ENCODE peak calls at places on chromosomes 4 and X, in five cellular contexts. W is astrocyte, F is neural crest cell, J is Kasumi-1, L is HS-5. M is an unnamed sample.

GRCh38 chrX:33190016-33190415 is 21.3 kb downstream of the DMD start:
- DNase-seq in F (no peak), J (no peak), L (no peak), W (no peak), M (no peak)

GRCh38 chrX:70769659-70770232 is 138.8 kb downstream of the TEX11 start:
- DNase-seq in F (no peak), W (no peak), J (peak; percentile 32), L (no peak), M (no peak)

GRCh38 chr4:170687751-170688150 is 598.0 kb upstream of the AADAT start:
- DNase-seq in L (no peak), J (no peak), W (no peak), F (no peak), M (no peak)

GRCh38 chrX:38986586-38986985 is 185.3 kb downstream of the MID1IP1 start:
- DNase-seq in F (no peak), J (no peak), W (no peak), L (no peak), M (peak; percentile 55)

GRCh38 chr4:80568891-80569290 is 233.4 kb downstream of the CFAP299 start:
- DNase-seq in L (no peak), J (no peak), F (no peak), W (no peak), M (no peak)

GRCh38 chr4:133694416-133694815 is 507.2 kb downstream of the PABPC4L start:
- DNase-seq in J (no peak), W (peak; percentile 45), F (no peak), L (peak; percentile 0), M (no peak)

GRCh38 chr4:102438873-102439614 is 62.1 kb upstream of the NFKB1 start:
- DNase-seq in F (no peak), W (peak; percentile 80), J (no peak), L (peak; percentile 86), M (no peak)

GRCh38 chrX:56284269-56284668 is 52.1 kb downstream of the KLF8 start:
- DNase-seq in F (no peak), J (no peak), W (no peak), L (no peak), M (no peak)

GRCh38 chr4:33696066-33696465 is 2548.2 kb downstream of the ARAP2 start:
- DNase-seq in L (no peak), J (no peak), W (no peak), F (no peak), M (no peak)

GRCh38 chrX:43815209-43815608 is 67.0 kb downstream of the MAOB start:
- DNase-seq in W (no peak), F (no peak), L (no peak), J (no peak), M (no peak)

M was measured in SK-N-DZ.